ENCODE peak calls at places on chromosomes 3 and 15, in ten cellular contexts. F is fibroblast of pulmonary artery; O is activated B cell treated with CpG ODN at 0.5 μM for 24 hours; Y is activated CD4-positive, alpha-beta T cell treated with anti-CD3 and anti-CD28 coated beads, Interleukin-2, amount 10 ng/mL, durations not matched to agents 24 days and 14 days; Q is AML-193; L is cardiac septum; V is stimulated activated CD8-positive, alpha-beta memory T cell treated with anti-CD3 and anti-CD28 coated beads, Interleukin-15, amount 100 ng/mL, for 1 hour; X is NCI-H524; E is T-helper 17 cell; H is IMR-90. I is an unnamed sample.
A peak's percentile ranks its signal among the peaks of the same experiment; 100 is the strongest.

GRCh38 chr15:89059006-89059405 is 29.2 kb upstream of the ABHD2 start:
- DNase-seq in O (no peak), Y (no peak), X (no peak), H (no peak), Q (no peak), E (no peak), F (no peak), V (no peak), L (no peak), I (no peak)

GRCh38 chr3:160038862-160039562 is 50.4 kb downstream of the IL12A start:
- DNase-seq in L (no peak), H (no peak), X (peak; percentile 54), F (no peak), Y (peak; percentile 59), E (no peak), Q (no peak), O (no peak), V (no peak), I (peak; percentile 57)

GRCh38 chr3:144031938-144032337 is 60.3 kb downstream of the DIPK2A start:
- DNase-seq in O (no peak), F (peak; percentile 31), Y (no peak), E (no peak), X (no peak), L (no peak), H (no peak), Q (no peak), V (no peak), I (no peak)

GRCh38 chr3:17151598-17152373 is 267.0 kb downstream of the PLCL2 start:
- DNase-seq in F (no peak), X (no peak), E (peak; percentile 23), Q (peak; percentile 45), V (peak; percentile 63), L (no peak), O (no peak), H (no peak), Y (peak; percentile 97), I (no peak)

GRCh38 chr3:161859870-161860450 is 363.4 kb downstream of the OTOL1 start:
- DNase-seq in O (no peak), Q (no peak), L (no peak), Y (no peak), F (no peak), V (no peak), E (no peak), X (no peak), H (no peak), I (no peak)

GRCh38 chr3:52402706-52403270 is 42.1 kb downstream of the SEMA3G start:
- DNase-seq in Y (no peak), Q (no peak), F (no peak), V (no peak), O (no peak), X (no peak), H (no peak), L (peak; percentile 61), E (no peak), I (no peak)

GRCh38 chr15:80932989-80933388 is 56.6 kb downstream of the MESD start:
- DNase-seq in V (no peak), H (peak; percentile 93), Y (no peak), Q (no peak), O (no peak), X (no peak), F (peak; percentile 52), L (no peak), E (no peak), I (no peak)

GRCh38 chr3:120168038-120168437 is 73.8 kb upstream of the GSK3B start:
- DNase-seq in V (no peak), Q (no peak), F (no peak), O (no peak), H (no peak), X (no peak), E (no peak), Y (no peak), L (no peak), I (no peak)

GRCh38 chr3:30353711-30354467 is 252.5 kb upstream of the TGFBR2 start:
- DNase-seq in H (no peak), O (no peak), V (no peak), L (no peak), X (no peak), Y (peak; percentile 92), F (no peak), Q (no peak), E (no peak), I (no peak)

GRCh38 chr3:30578479-30578878 is 27.9 kb upstream of the TGFBR2 start:
- DNase-seq in Y (no peak), Q (peak; percentile 74), V (no peak), E (no peak), H (peak; percentile 94), F (peak; percentile 86), L (peak; percentile 75), X (no peak), O (no peak), I (no peak)

GRCh38 chr3:123489400-123490004 is 40.6 kb upstream of the ADCY5 start:
- DNase-seq in L (no peak), V (peak; percentile 5), H (peak; percentile 56), E (no peak), Y (peak; percentile 84), F (peak; percentile 72), O (no peak), Q (peak; percentile 26), X (peak; percentile 30), I (peak; percentile 63)

GRCh38 chr15:64105113-64105704 is 9.4 kb downstream of the SNX1 start:
- DNase-seq in Y (no peak), E (no peak), X (no peak), L (no peak), O (no peak), Q (peak; percentile 59), V (no peak), F (peak; percentile 90), H (peak; percentile 57), I (no peak)

GRCh38 chr15:79221696-79222095 is 60.8 kb upstream of the ANKRD34C start:
- DNase-seq in L (no peak), Y (no peak), X (no peak), V (no peak), Q (no peak), E (no peak), F (no peak), H (no peak), O (no peak), I (no peak)

GRCh38 chr15:90671216-90671615 is 45.9 kb upstream of the BLM start:
- DNase-seq in L (no peak), H (no peak), E (no peak), O (no peak), V (no peak), Y (no peak), F (no peak), X (no peak), Q (no peak), I (no peak)

GRCh38 chr3:105972069-105972468 is 103.3 kb upstream of the CBLB start:
- DNase-seq in F (no peak), V (no peak), H (no peak), Q (no peak), O (no peak), E (no peak), X (no peak), L (no peak), Y (no peak), I (no peak)

GRCh38 chr15:71658827-71659729 is 151.3 kb upstream of the NR2E3 start:
- DNase-seq in Q (no peak), E (no peak), F (no peak), Y (no peak), H (no peak), O (no peak), X (no peak), V (no peak), L (no peak), I (no peak)

GRCh38 chr15:87618203-87618725 is 638.3 kb downstream of the NTRK3 start:
- DNase-seq in Y (no peak), H (no peak), O (no peak), E (no peak), X (no peak), V (no peak), F (peak; percentile 41), L (no peak), Q (no peak), I (no peak)

GRCh38 chr3:125381743-125382142 is 6.6 kb upstream of the ZNF148 start:
- DNase-seq in H (peak; percentile 81), V (no peak), X (no peak), F (no peak), O (no peak), Y (peak; percentile 80), E (no peak), Q (no peak), L (no peak), I (no peak)

GRCh38 chr3:52246728-52247454 is 1.3 kb downstream of the PPM1M start:
- DNase-seq in O (no peak), L (peak; percentile 85), H (no peak), Y (peak; percentile 77), E (no peak), V (no peak), F (no peak), Q (peak; percentile 78), X (no peak), I (no peak)

GRCh38 chr15:80367094-80367493 is 37.1 kb upstream of the ARNT2 start:
- DNase-seq in X (peak; percentile 6), F (peak; percentile 6), L (no peak), V (no peak), H (peak; percentile 7), Q (peak; percentile 8), E (no peak), O (no peak), Y (no peak), I (no peak)

GRCh38 chr15:83474578-83474977 is 27.4 kb downstream of the SH3GL3 start:
- DNase-seq in X (peak; percentile 96), F (no peak), O (no peak), Y (peak; percentile 18), Q (no peak), H (no peak), V (no peak), L (no peak), E (no peak), I (no peak)

GRCh38 chr15:91909574-91909973 is 56.1 kb downstream of the SLCO3A1 start:
- DNase-seq in H (no peak), V (no peak), Q (no peak), F (no peak), L (no peak), E (no peak), O (no peak), X (peak; percentile 61), Y (no peak), I (no peak)

GRCh38 chr3:49723301-49723630 is 485 bp downstream of the GMPPB start:
- DNase-seq in X (no peak), L (peak; percentile 77), O (peak; percentile 41), Y (peak; percentile 91), H (peak; percentile 37), E (peak; percentile 47), F (peak; percentile 33), V (no peak), Q (peak; percentile 54), I (peak; percentile 38)

GRCh38 chr3:42830437-42831320 is 21.4 kb downstream of the ACKR2 start:
- DNase-seq in Q (peak; percentile 77), F (peak; percentile 32), E (no peak), L (no peak), X (peak; percentile 58), Y (no peak), V (no peak), O (no peak), H (peak; percentile 21), I (peak; percentile 11)

GRCh38 chr3:134754768-134755559 is 40.1 kb upstream of the EPHB1 start:
- DNase-seq in V (no peak), H (peak; percentile 30), L (no peak), F (peak; percentile 46), Q (peak; percentile 29), Y (peak; percentile 78), X (no peak), O (no peak), E (no peak), I (peak; percentile 41)

I was measured in SK-N-DZ.